ENCODE peak calls at places on chromosomes 16 and 17, in six cellular contexts. I, H, J, P, E and B are unnamed samples.

GRCh38 chr17:38591759-38592241 is 14.0 kb downstream of the SRCIN1 start:
- DNase-seq in I (peak; percentile 59), H (no peak), J (no peak), P (no peak), E (no peak), B (no peak)

GRCh38 chr16:80526418-80527061 is 14.3 kb upstream of the DYNLRB2 start:
- DNase-seq in I (peak; percentile 21), H (peak; percentile 49), J (peak; percentile 50), P (peak; percentile 49), E (no peak), B (peak; percentile 66)

GRCh38 chr16:27127293-27127692 is 60.6 kb downstream of the C16orf82 start:
- DNase-seq in I (peak; percentile 44), H (no peak), J (no peak), P (no peak), E (peak; percentile 60), B (no peak)

GRCh38 chr16:2787961-2788360 is 601 bp upstream of the PRSS33 start:
- DNase-seq in I (no peak), H (no peak), J (no peak), P (no peak), E (no peak), B (no peak)

GRCh38 chr16:57628008-57628781 is at the start of gene ADGRG1:
- DNase-seq in I (peak; percentile 68), H (peak; percentile 73), J (peak; percentile 70), P (peak; percentile 37), E (peak; percentile 71), B (no peak)

GRCh38 chr17:27560668-27561067 is 70.3 kb upstream of the LGALS9 start:
- DNase-seq in I (peak; percentile 53), H (no peak), J (no peak), P (no peak), E (no peak), B (no peak)

GRCh38 chr16:57146735-57147134 is 39.1 kb downstream of the PSME3IP1 start:
- DNase-seq in I (no peak), H (no peak), J (no peak), P (no peak), E (no peak), B (no peak)

GRCh38 chr16:85114909-85115567 is 2.8 kb upstream of the CIBAR2 start:
- DNase-seq in I (peak; percentile 79), H (peak; percentile 87), J (peak; percentile 69), P (peak; percentile 78), E (no peak), B (peak; percentile 92)

GRCh38 chr16:53921042-53921441 is 217.1 kb downstream of the FTO start:
- DNase-seq in I (no peak), H (no peak), J (no peak), P (no peak), E (no peak), B (no peak)

GRCh38 chr16:13997933-13998332 is 73.2 kb upstream of the MRTFB start:
- DNase-seq in I (peak; percentile 56), H (no peak), J (no peak), P (no peak), E (no peak), B (no peak)

GRCh38 chr17:47850692-47851573 is at the start of gene SP6:
- DNase-seq in I (peak; percentile 93), H (peak; percentile 57), J (peak; percentile 85), P (peak; percentile 69), E (no peak), B (peak; percentile 79)

GRCh38 chr17:12342161-12342560 is 321.5 kb downstream of the MAP2K4 start:
- DNase-seq in I (no peak), H (no peak), J (no peak), P (no peak), E (no peak), B (no peak)

GRCh38 chr16:89983550-89983949 is 35.0 kb downstream of the DEF8 start:
- DNase-seq in I (no peak), H (no peak), J (no peak), P (no peak), E (no peak), B (no peak)

GRCh38 chr16:85778873-85779272 is 20.5 kb downstream of the EMC8 start:
- DNase-seq in I (no peak), H (no peak), J (no peak), P (no peak), E (no peak), B (peak; percentile 80)

GRCh38 chr16:2447920-2448583 is 11.9 kb upstream of the TEDC2 start:
- DNase-seq in I (no peak), H (no peak), J (no peak), P (no peak), E (no peak), B (no peak)

GRCh38 chr16:74601131-74601871 is 5.6 kb downstream of the GLG1 start:
- DNase-seq in I (peak; percentile 4), H (no peak), J (no peak), P (peak; percentile 38), E (no peak), B (peak; percentile 71)